ENCODE peak calls at places on chromosomes 12 and 14, in six cellular contexts. J, G, Z, E, I and V are unnamed samples.

GRCh38 chr12:29796823-29797263 is 13.1 kb upstream of the TMTC1 start:
- DNase-seq in J (no peak), G (no peak), Z (peak), E (peak), I (peak), V (no peak)

GRCh38 chr14:35121026-35121886 is 534 bp downstream of the PPP2R3C start:
- DNase-seq in J (peak), G (peak), Z (no peak), E (peak), I (no peak), V (peak)

GRCh38 chr14:24607081-24607480 is 2.4 kb downstream of the GZMH start:
- DNase-seq in J (no peak), G (no peak), Z (no peak), E (no peak), I (no peak), V (no peak)

GRCh38 chr12:101436146-101436545 is 28.6 kb upstream of the ARL1 start:
- DNase-seq in J (no peak), G (no peak), Z (no peak), E (no peak), I (no peak), V (peak)

GRCh38 chr14:63852271-63852816 is 460 bp upstream of the SYNE2 start:
- DNase-seq in J (no peak), G (no peak), Z (no peak), E (no peak), I (no peak), V (peak)

GRCh38 chr14:27181304-27181703 is 583.5 kb upstream of the NOVA1 start:
- DNase-seq in J (no peak), G (no peak), Z (no peak), E (no peak), I (peak), V (no peak)

GRCh38 chr14:100051543-100051942 is 13.7 kb upstream of the EVL start:
- DNase-seq in J (no peak), G (no peak), Z (no peak), E (no peak), I (no peak), V (no peak)

GRCh38 chr14:95319312-95320075 is at the start of gene CLMN:
- DNase-seq in J (peak), G (peak), Z (peak), E (peak), I (no peak), V (peak)

GRCh38 chr14:36979863-36980262 is 192.5 kb downstream of the SLC25A21 start:
- DNase-seq in J (no peak), G (no peak), Z (no peak), E (no peak), I (no peak), V (no peak)

GRCh38 chr14:61456720-61457119 is 135.3 kb downstream of the PRKCH start:
- DNase-seq in J (peak), G (peak), Z (peak), E (peak), I (peak), V (peak)

GRCh38 chr12:113358381-113359132 is at the start of gene PLBD2:
- DNase-seq in J (peak), G (peak), Z (peak), E (peak), I (peak), V (peak)
- TF ChIP-seq POLR2A in J (no peak), G (peak), Z (peak), E (no peak), I (peak), V (peak)

GRCh38 chr12:124992874-124993567 is 424 bp upstream of the BRI3BP start:
- DNase-seq in J (peak), G (peak), Z (no peak), E (peak), I (no peak), V (peak)
- TF ChIP-seq POLR2A in J (no peak), G (peak), Z (no peak), E (no peak), I (no peak), V (no peak)

GRCh38 chr12:8612629-8613028 is at the start of gene AICDA:
- DNase-seq in J (no peak), G (no peak), Z (no peak), E (no peak), I (no peak), V (no peak)

GRCh38 chr12:8603858-8604257 is 8.8 kb downstream of the AICDA start:
- DNase-seq in J (peak), G (peak), Z (no peak), E (no peak), I (no peak), V (no peak)

GRCh38 chr12:8605057-8605456 is 7.6 kb downstream of the AICDA start:
- DNase-seq in J (no peak), G (no peak), Z (no peak), E (no peak), I (no peak), V (no peak)

GRCh38 chr12:8609061-8609570 is 3.5 kb downstream of the AICDA start:
- DNase-seq in J (peak), G (peak), Z (no peak), E (no peak), I (no peak), V (peak)
- TF ChIP-seq POLR2A in J (no peak), G (no peak), Z (no peak), E (no peak), I (no peak), V (no peak)

GRCh38 chr12:108333898-108334699 is 5.0 kb downstream of the CMKLR1 start:
- DNase-seq in J (no peak), G (no peak), Z (no peak), E (no peak), I (no peak), V (no peak)
- TF ChIP-seq POLR2A in J (no peak), G (no peak), Z (no peak), E (no peak), I (no peak), V (no peak)

DNA sequence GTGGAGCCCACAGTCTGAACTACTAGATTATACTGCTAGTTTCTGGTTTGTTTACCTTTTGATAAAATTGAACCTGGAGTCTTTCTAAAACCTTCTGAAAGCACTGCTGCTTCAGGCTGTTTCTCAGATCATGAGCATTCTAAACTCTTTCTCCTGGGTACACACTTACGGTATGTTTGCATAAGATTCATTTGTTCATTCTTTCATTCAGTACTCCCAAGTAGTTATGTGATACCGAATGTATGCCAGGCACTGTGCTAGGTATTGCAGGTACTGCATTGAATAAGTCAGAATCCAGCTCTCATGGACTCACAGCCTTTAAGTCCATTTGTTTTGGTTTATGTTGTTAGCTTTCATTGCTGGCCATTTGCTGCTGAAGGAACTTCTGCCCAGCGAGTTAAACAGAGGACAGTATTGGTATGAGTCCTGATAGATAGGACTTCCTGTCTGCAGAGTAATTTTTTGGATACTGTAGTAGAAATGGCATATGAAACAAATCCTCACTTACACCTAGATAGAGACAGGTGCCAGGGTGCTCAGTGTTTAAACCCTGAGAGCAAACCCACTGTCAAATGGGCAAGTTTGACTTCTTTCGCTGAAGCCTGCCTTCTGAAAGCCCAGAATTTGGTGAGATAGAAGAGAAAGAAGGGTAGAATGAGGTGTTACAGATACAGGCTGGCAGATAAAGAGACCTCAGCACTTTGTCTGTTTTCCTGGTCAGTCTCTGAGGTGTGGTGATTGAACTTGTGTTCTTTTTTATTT is 2.1 kb downstream of the SUSD6 start:
- DNase-seq in J (no peak), G (no peak), Z (no peak), E (no peak), I (no peak), V (no peak)
- TF ChIP-seq POLR2A in J (no peak), G (no peak), Z (no peak), E (no peak), I (no peak), V (no peak)

GRCh38 chr12:112382866-112383265 is 635 bp upstream of the HECTD4 start:
- DNase-seq in J (no peak), G (no peak), Z (no peak), E (no peak), I (no peak), V (no peak)

GRCh38 chr12:112380663-112381420 is 1.4 kb downstream of the HECTD4 start:
- DNase-seq in J (peak), G (no peak), Z (no peak), E (no peak), I (no peak), V (peak)

GRCh38 chr12:112386726-112387125 is 4.5 kb upstream of the HECTD4 start:
- DNase-seq in J (peak), G (no peak), Z (no peak), E (no peak), I (no peak), V (peak)

GRCh38 chr12:112381421-112381897 is 772 bp downstream of the HECTD4 start:
- DNase-seq in J (peak), G (no peak), Z (no peak), E (peak), I (no peak), V (peak)

DNA sequence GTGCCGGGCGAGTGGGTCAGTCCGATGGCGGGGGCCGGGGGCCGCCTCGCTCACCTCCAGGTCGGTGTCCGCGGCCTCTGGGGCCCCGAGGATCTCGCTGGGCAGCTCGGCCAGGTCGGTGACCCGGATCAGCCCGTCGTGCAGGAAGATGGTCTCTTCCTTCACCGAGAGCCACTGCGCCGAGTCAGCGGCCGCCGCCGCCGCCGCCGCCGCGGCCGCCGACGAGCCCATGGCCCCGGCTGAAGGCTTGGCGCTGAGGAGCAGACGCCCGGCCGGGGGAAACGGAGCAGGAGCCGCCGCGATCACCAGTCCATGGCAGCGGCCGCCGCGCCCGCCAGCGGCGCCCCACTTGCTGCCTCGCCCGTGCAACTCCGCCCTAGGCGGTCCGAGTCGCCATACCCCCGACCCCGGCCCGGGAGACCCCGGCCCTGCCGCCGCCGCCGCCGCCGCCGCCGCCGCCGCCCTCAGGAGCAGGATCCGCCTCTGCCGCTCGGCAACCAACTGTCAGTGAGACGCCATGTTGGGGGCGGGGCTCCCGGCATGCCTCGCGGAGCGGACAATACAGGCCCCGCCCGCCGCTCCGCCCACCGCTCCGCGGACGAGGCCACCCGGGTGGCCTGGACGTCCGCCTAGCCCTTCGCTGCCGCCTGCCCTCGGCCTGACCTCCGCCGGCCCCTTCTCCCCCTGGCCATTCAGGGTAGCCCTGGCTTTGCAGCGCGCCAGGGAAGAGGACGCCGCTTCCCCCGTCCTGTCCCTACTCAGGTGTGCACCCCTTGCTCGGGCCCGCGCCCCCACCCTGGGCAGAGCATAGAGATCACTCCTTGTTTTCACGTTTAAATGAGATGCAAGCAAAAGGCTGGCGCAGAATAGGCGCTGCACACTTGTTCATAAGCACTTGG is at the start of gene HECTD4:
- DNase-seq in J (peak), G (peak), Z (peak), E (peak), I (peak), V (peak)
- TF ChIP-seq POLR2A in J (peak), G (peak), Z (peak), E (peak), I (peak), V (peak)

DNA sequence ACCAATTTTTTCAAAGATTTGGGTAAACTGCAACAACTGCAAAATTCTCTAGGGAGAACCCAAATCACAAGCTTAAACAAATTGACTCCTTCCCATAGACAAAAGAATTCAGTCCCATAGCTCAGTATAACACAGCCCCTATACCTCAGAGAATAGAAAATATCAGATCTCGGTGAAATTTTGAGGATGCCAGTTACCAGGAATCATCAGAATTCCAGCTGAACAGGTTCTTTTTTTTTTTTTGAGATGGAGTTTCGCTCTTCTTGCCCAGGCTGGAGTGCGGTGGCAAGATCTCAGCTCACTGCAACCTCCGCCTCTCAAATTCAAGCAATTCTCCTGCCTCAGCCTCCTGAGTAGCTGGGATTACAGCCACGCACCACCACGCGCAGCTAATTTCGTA is 36.7 kb downstream of the ZFYVE1 start:
- DNase-seq in J (no peak), G (no peak), Z (no peak), E (no peak), I (no peak), V (no peak)
- TF ChIP-seq POLR2A in J (no peak), G (no peak), Z (no peak), E (no peak), I (no peak), V (no peak)